ENCODE peak calls at places on chromosomes 3 and 15, in eight cellular contexts. One of them, this sample, is unnamed.
A peak's percentile ranks its signal among the peaks of the same experiment; 100 is the strongest.

GRCh38 chr3:133330043-133330442 is 69.8 kb upstream of the BFSP2 start:
- DNase-seq in esophagus muscularis mucosa: no peak
- DNase-seq in AG10803: no peak
- DNase-seq in foreskin fibroblast: no peak
- DNase-seq in testis: no peak
- DNase-seq in RWPE2: no peak
- DNase-seq in CD8-positive, alpha-beta T cell: no peak
- DNase-seq in RWPE1: no peak
- DNase-seq in this sample: no peak

GRCh38 chr3:157201648-157202278 is 41.8 kb upstream of the CCNL1 start:
- DNase-seq in foreskin fibroblast: peak; percentile 28
- DNase-seq in RWPE2: no peak
- DNase-seq in AG10803: peak; percentile 62
- DNase-seq in CD8-positive, alpha-beta T cell: no peak
- DNase-seq in RWPE1: peak; percentile 61
- DNase-seq in esophagus muscularis mucosa: no peak
- DNase-seq in testis: no peak
- DNase-seq in this sample: no peak

GRCh38 chr3:21738283-21738682 is 12.7 kb downstream of the ZNF385D start:
- DNase-seq in AG10803: no peak
- DNase-seq in foreskin fibroblast: no peak
- DNase-seq in esophagus muscularis mucosa: no peak
- DNase-seq in CD8-positive, alpha-beta T cell: no peak
- DNase-seq in RWPE2: no peak
- DNase-seq in RWPE1: no peak
- DNase-seq in testis: no peak
- DNase-seq in this sample: no peak

GRCh38 chr3:120177151-120177550 is 82.9 kb upstream of the GSK3B start:
- DNase-seq in testis: no peak
- DNase-seq in AG10803: peak; percentile 92
- DNase-seq in CD8-positive, alpha-beta T cell: no peak
- DNase-seq in esophagus muscularis mucosa: peak; percentile 91
- DNase-seq in RWPE2: peak; percentile 87
- DNase-seq in RWPE1: peak; percentile 83
- DNase-seq in foreskin fibroblast: peak; percentile 90
- DNase-seq in this sample: no peak

GRCh38 chr3:63914312-63914711 is 2.1 kb upstream of the SCAANT1 start:
- DNase-seq in testis: peak; percentile 47
- DNase-seq in foreskin fibroblast: no peak
- DNase-seq in CD8-positive, alpha-beta T cell: no peak
- DNase-seq in RWPE1: peak; percentile 8
- DNase-seq in esophagus muscularis mucosa: no peak
- DNase-seq in AG10803: peak; percentile 66
- DNase-seq in RWPE2: no peak
- DNase-seq in this sample: no peak

GRCh38 chr3:172993412-172993811 is 147.6 kb downstream of the SPATA16 start:
- DNase-seq in RWPE2: no peak
- DNase-seq in esophagus muscularis mucosa: no peak
- DNase-seq in testis: no peak
- DNase-seq in RWPE1: no peak
- DNase-seq in CD8-positive, alpha-beta T cell: no peak
- DNase-seq in foreskin fibroblast: no peak
- DNase-seq in AG10803: no peak
- DNase-seq in this sample: no peak

GRCh38 chr3:174907027-174907426 is 47.9 kb downstream of the NAALADL2 start:
- DNase-seq in testis: no peak
- DNase-seq in foreskin fibroblast: no peak
- DNase-seq in RWPE1: no peak
- DNase-seq in AG10803: peak; percentile 8
- DNase-seq in CD8-positive, alpha-beta T cell: no peak
- DNase-seq in esophagus muscularis mucosa: no peak
- DNase-seq in RWPE2: no peak
- DNase-seq in this sample: no peak

GRCh38 chr3:12893247-12893646 is 51.9 kb upstream of the RPL32 start:
- DNase-seq in CD8-positive, alpha-beta T cell: no peak
- DNase-seq in foreskin fibroblast: no peak
- DNase-seq in AG10803: no peak
- DNase-seq in RWPE2: no peak
- DNase-seq in esophagus muscularis mucosa: no peak
- DNase-seq in RWPE1: no peak
- DNase-seq in testis: no peak
- DNase-seq in this sample: no peak

GRCh38 chr3:27900316-27900715 is 178.2 kb upstream of the EOMES start:
- DNase-seq in RWPE1: no peak
- DNase-seq in AG10803: no peak
- DNase-seq in RWPE2: no peak
- DNase-seq in testis: no peak
- DNase-seq in foreskin fibroblast: no peak
- DNase-seq in esophagus muscularis mucosa: no peak
- DNase-seq in CD8-positive, alpha-beta T cell: no peak
- DNase-seq in this sample: no peak

GRCh38 chr15:100987143-100987542 is 68.0 kb downstream of the LRRK1 start:
- DNase-seq in testis: no peak
- DNase-seq in RWPE2: no peak
- DNase-seq in foreskin fibroblast: peak; percentile 28
- DNase-seq in esophagus muscularis mucosa: no peak
- DNase-seq in RWPE1: no peak
- DNase-seq in CD8-positive, alpha-beta T cell: no peak
- DNase-seq in AG10803: no peak
- DNase-seq in this sample: no peak

GRCh38 chr3:174101244-174101643 is 703.7 kb downstream of the NLGN1 start:
- DNase-seq in CD8-positive, alpha-beta T cell: no peak
- DNase-seq in RWPE1: no peak
- DNase-seq in testis: no peak
- DNase-seq in foreskin fibroblast: no peak
- DNase-seq in AG10803: no peak
- DNase-seq in RWPE2: no peak
- DNase-seq in esophagus muscularis mucosa: no peak
- DNase-seq in this sample: peak; percentile 0

GRCh38 chr3:129597087-129597791 is 9.2 kb downstream of the PLXND1 start:
- DNase-seq in CD8-positive, alpha-beta T cell: no peak
- DNase-seq in AG10803: peak; percentile 65
- DNase-seq in testis: peak; percentile 54
- DNase-seq in RWPE1: no peak
- DNase-seq in foreskin fibroblast: peak; percentile 48
- DNase-seq in esophagus muscularis mucosa: no peak
- DNase-seq in RWPE2: no peak
- DNase-seq in this sample: no peak

GRCh38 chr3:14523792-14524191 is 16.4 kb downstream of the GRIP2 start:
- DNase-seq in AG10803: peak; percentile 20
- DNase-seq in RWPE2: peak; percentile 12
- DNase-seq in testis: no peak
- DNase-seq in esophagus muscularis mucosa: no peak
- DNase-seq in CD8-positive, alpha-beta T cell: no peak
- DNase-seq in RWPE1: no peak
- DNase-seq in foreskin fibroblast: peak; percentile 21
- DNase-seq in this sample: no peak

GRCh38 chr3:82707035-82707434 is 945.6 kb upstream of the GBE1 start:
- DNase-seq in esophagus muscularis mucosa: no peak
- DNase-seq in RWPE1: no peak
- DNase-seq in testis: peak; percentile 25
- DNase-seq in RWPE2: no peak
- DNase-seq in AG10803: no peak
- DNase-seq in foreskin fibroblast: no peak
- DNase-seq in CD8-positive, alpha-beta T cell: no peak
- DNase-seq in this sample: no peak
- TF ChIP-seq CTCF in esophagus muscularis mucosa: no peak
- TF ChIP-seq CTCF in RWPE1: no peak
- TF ChIP-seq CTCF in testis: no peak
- TF ChIP-seq CTCF in RWPE2: peak; percentile 24
- TF ChIP-seq CTCF in AG10803: no peak
- TF ChIP-seq CTCF in foreskin fibroblast: no peak
- TF ChIP-seq CTCF in CD8-positive, alpha-beta T cell: no peak
- TF ChIP-seq CTCF in this sample: no peak

GRCh38 chr15:58448906-58449305 is 17.1 kb downstream of the LIPC start:
- DNase-seq in foreskin fibroblast: no peak
- DNase-seq in testis: no peak
- DNase-seq in esophagus muscularis mucosa: no peak
- DNase-seq in RWPE1: no peak
- DNase-seq in CD8-positive, alpha-beta T cell: no peak
- DNase-seq in RWPE2: no peak
- DNase-seq in AG10803: no peak
- DNase-seq in this sample: no peak
- TF ChIP-seq CTCF in foreskin fibroblast: no peak
- TF ChIP-seq CTCF in testis: no peak
- TF ChIP-seq CTCF in esophagus muscularis mucosa: no peak
- TF ChIP-seq CTCF in RWPE1: no peak
- TF ChIP-seq CTCF in CD8-positive, alpha-beta T cell: no peak
- TF ChIP-seq CTCF in RWPE2: no peak
- TF ChIP-seq CTCF in AG10803: no peak
- TF ChIP-seq CTCF in this sample: no peak

GRCh38 chr15:62069551-62069950 is 2.8 kb downstream of the C2CD4A start:
- DNase-seq in CD8-positive, alpha-beta T cell: no peak
- DNase-seq in foreskin fibroblast: no peak
- DNase-seq in testis: no peak
- DNase-seq in RWPE1: no peak
- DNase-seq in AG10803: no peak
- DNase-seq in RWPE2: no peak
- DNase-seq in esophagus muscularis mucosa: no peak
- DNase-seq in this sample: no peak

GRCh38 chr15:62068787-62069170 is 2.0 kb downstream of the C2CD4A start:
- DNase-seq in testis: no peak
- DNase-seq in foreskin fibroblast: no peak
- DNase-seq in CD8-positive, alpha-beta T cell: no peak
- DNase-seq in AG10803: peak; percentile 33
- DNase-seq in RWPE1: no peak
- DNase-seq in esophagus muscularis mucosa: no peak
- DNase-seq in RWPE2: no peak
- DNase-seq in this sample: no peak

GRCh38 chr15:62067448-62068044 is 769 bp downstream of the C2CD4A start:
- DNase-seq in foreskin fibroblast: no peak
- DNase-seq in AG10803: peak; percentile 8
- DNase-seq in RWPE1: no peak
- DNase-seq in RWPE2: no peak
- DNase-seq in testis: peak; percentile 40
- DNase-seq in CD8-positive, alpha-beta T cell: no peak
- DNase-seq in esophagus muscularis mucosa: no peak
- DNase-seq in this sample: peak; percentile 39

GRCh38 chr15:62066663-62067447 is at the start of gene C2CD4A:
- DNase-seq in RWPE2: peak; percentile 89
- DNase-seq in CD8-positive, alpha-beta T cell: peak; percentile 19
- DNase-seq in RWPE1: peak; percentile 57
- DNase-seq in foreskin fibroblast: no peak
- DNase-seq in esophagus muscularis mucosa: no peak
- DNase-seq in testis: peak; percentile 60
- DNase-seq in AG10803: peak; percentile 22
- DNase-seq in this sample: peak; percentile 43

DNA sequence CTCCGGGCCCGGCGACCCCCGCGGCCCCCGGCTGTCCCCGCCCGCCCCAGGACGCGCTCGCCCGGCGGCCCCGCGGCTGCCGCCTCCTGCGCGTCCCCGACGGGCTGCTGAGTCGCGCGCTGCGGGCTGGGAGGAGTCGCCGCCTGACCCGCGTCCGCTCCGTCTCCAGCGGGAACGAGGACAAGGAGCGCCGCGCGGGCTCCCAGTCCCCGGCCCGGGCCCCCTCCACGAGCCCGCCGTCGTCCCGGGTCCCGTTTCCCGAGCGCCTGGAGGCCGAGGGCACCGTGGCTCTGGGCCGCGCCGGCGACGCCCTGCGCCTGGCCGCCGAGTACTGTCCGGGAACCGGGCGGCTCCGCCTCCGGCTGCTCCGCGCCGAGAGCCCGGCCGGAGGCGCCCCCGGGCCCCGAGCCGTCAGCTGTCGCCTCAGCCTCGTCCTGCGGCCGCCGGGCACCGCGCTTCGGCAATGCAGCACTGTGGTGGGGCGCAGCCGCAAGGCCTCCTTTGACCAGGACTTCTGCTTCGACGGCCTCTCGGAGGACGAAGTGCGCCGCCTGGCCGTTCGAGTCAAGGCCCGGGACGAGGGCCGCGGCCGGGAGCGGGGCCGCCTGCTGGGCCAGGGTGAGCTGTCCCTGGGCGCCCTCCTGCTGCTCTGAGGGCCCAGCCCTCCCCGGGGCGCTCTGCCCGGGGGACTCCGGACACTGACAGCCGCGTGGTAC is 1.5 kb downstream of the C2CD4A start:
- DNase-seq in AG10803: peak; percentile 36
- DNase-seq in testis: peak; percentile 27
- DNase-seq in RWPE2: no peak
- DNase-seq in CD8-positive, alpha-beta T cell: no peak
- DNase-seq in esophagus muscularis mucosa: no peak
- DNase-seq in RWPE1: no peak
- DNase-seq in foreskin fibroblast: no peak
- DNase-seq in this sample: peak; percentile 48
- TF ChIP-seq CTCF in AG10803: no peak
- TF ChIP-seq CTCF in testis: no peak
- TF ChIP-seq CTCF in RWPE2: peak; percentile 41
- TF ChIP-seq CTCF in CD8-positive, alpha-beta T cell: no peak
- TF ChIP-seq CTCF in esophagus muscularis mucosa: no peak
- TF ChIP-seq CTCF in RWPE1: no peak
- TF ChIP-seq CTCF in foreskin fibroblast: peak; percentile 7
- TF ChIP-seq CTCF in this sample: peak; percentile 8

GRCh38 chr3:36695113-36695768 is 69.1 kb downstream of the DCLK3 start:
- DNase-seq in CD8-positive, alpha-beta T cell: no peak
- DNase-seq in RWPE1: no peak
- DNase-seq in RWPE2: no peak
- DNase-seq in foreskin fibroblast: no peak
- DNase-seq in AG10803: no peak
- DNase-seq in testis: no peak
- DNase-seq in esophagus muscularis mucosa: peak; percentile 86
- DNase-seq in this sample: no peak

GRCh38 chr3:36697397-36698001 is 66.9 kb downstream of the DCLK3 start:
- DNase-seq in esophagus muscularis mucosa: peak; percentile 89
- DNase-seq in CD8-positive, alpha-beta T cell: no peak
- DNase-seq in testis: no peak
- DNase-seq in RWPE1: no peak
- DNase-seq in AG10803: no peak
- DNase-seq in RWPE2: no peak
- DNase-seq in foreskin fibroblast: no peak
- DNase-seq in this sample: no peak

GRCh38 chr3:36695769-36696137 is 68.6 kb downstream of the DCLK3 start:
- DNase-seq in foreskin fibroblast: no peak
- DNase-seq in esophagus muscularis mucosa: no peak
- DNase-seq in CD8-positive, alpha-beta T cell: no peak
- DNase-seq in AG10803: peak; percentile 96
- DNase-seq in RWPE2: no peak
- DNase-seq in testis: no peak
- DNase-seq in RWPE1: no peak
- DNase-seq in this sample: no peak

GRCh38 chr3:36698314-36698713 is 66.0 kb downstream of the DCLK3 start:
- DNase-seq in CD8-positive, alpha-beta T cell: no peak
- DNase-seq in RWPE1: no peak
- DNase-seq in esophagus muscularis mucosa: peak; percentile 80
- DNase-seq in foreskin fibroblast: no peak
- DNase-seq in RWPE2: no peak
- DNase-seq in testis: no peak
- DNase-seq in AG10803: no peak
- DNase-seq in this sample: no peak

DNA sequence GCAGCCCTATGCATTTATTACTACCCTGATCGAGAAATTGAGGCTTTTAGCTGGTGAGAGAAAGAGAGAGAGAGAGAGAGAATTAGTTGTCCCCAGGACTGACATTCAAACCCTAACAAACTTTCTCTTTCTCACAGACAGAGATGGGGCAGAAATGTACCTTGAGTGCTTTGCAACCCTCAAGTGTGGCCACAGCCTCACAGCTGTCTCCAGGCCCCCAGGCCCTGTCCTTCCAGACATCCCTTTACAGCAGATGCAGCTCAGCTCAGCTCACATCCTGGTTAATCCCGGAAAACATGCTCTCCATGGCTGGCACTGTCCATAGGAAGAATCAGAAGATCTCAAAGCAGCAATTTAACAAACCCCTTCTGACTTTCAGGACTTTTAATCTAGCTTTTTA is 67.6 kb downstream of the DCLK3 start:
- DNase-seq in RWPE1: no peak
- DNase-seq in testis: no peak
- DNase-seq in AG10803: no peak
- DNase-seq in CD8-positive, alpha-beta T cell: no peak
- DNase-seq in esophagus muscularis mucosa: peak; percentile 64
- DNase-seq in RWPE2: no peak
- DNase-seq in foreskin fibroblast: no peak
- DNase-seq in this sample: no peak
- TF ChIP-seq CTCF in RWPE1: no peak
- TF ChIP-seq CTCF in testis: no peak
- TF ChIP-seq CTCF in AG10803: no peak
- TF ChIP-seq CTCF in CD8-positive, alpha-beta T cell: no peak
- TF ChIP-seq CTCF in esophagus muscularis mucosa: no peak
- TF ChIP-seq CTCF in RWPE2: no peak
- TF ChIP-seq CTCF in foreskin fibroblast: no peak
- TF ChIP-seq CTCF in this sample: no peak